ENCODE peak calls at places on chromosome 18, in seven cellular contexts. F is GM23338; G is activated CD4-positive, alpha-beta memory T cell treated with anti-CD3 and anti-CD28 coated beads for 36 hours; A is NCI-H510A treated with DMSO at 0.1 percent for 48 hours; Z is activated CD4-positive, alpha-beta T cell treated with anti-CD3 and anti-CD28 coated beads, Interleukin-2, amount 10 ng/mL, durations not matched to agents 7 days and 5 days; E is HEK293T; L is BJ. Q is an unnamed sample.

GRCh38 chr18:12606592-12607315 is 51.2 kb downstream of the SPIRE1 start:
- DNase-seq in Z (no peak), E (no peak), G (no peak), A (no peak), F (no peak), L (no peak), Q (no peak)

GRCh38 chr18:29234751-29235150 is 1057.8 kb upstream of the CDH2 start:
- DNase-seq in G (no peak), Z (no peak), F (no peak), E (no peak), A (no peak), L (no peak), Q (no peak)

GRCh38 chr18:23141022-23141999 is 6.0 kb downstream of the CABLES1 start:
- DNase-seq in A (peak), G (no peak), L (no peak), Z (no peak), F (no peak), E (no peak), Q (no peak)

GRCh38 chr18:79005653-79006052 is 26.0 kb downstream of the SALL3 start:
- DNase-seq in L (no peak), E (no peak), Z (no peak), F (no peak), G (no peak), A (no peak), Q (no peak)

GRCh38 chr18:41875094-41875780 is 79.8 kb upstream of the PIK3C3 start:
- DNase-seq in F (no peak), L (no peak), G (no peak), A (no peak), E (no peak), Z (no peak), Q (no peak)

GRCh38 chr18:33928226-33928625 is 296.5 kb downstream of the NOL4 start:
- DNase-seq in G (no peak), F (no peak), L (no peak), Z (no peak), E (no peak), A (no peak), Q (no peak)

GRCh38 chr18:78792736-78793135 is 186.9 kb upstream of the SALL3 start:
- DNase-seq in A (no peak), L (no peak), G (no peak), E (no peak), Z (no peak), F (no peak), Q (no peak)

GRCh38 chr18:48725596-48725995 is 186.8 kb downstream of the CTIF start:
- DNase-seq in A (no peak), F (no peak), Z (no peak), L (no peak), G (no peak), E (no peak), Q (no peak)

GRCh38 chr18:79747156-79747845 is 50.4 kb upstream of the KCNG2 start:
- DNase-seq in L (no peak), A (no peak), G (no peak), F (no peak), E (no peak), Z (no peak), Q (no peak)

GRCh38 chr18:51427012-51427411 is 229.5 kb upstream of the MEX3C start:
- DNase-seq in G (no peak), F (no peak), A (no peak), Z (no peak), L (no peak), E (no peak), Q (no peak)